ENCODE peak calls at places on chromosomes 16 and 17, in four cellular contexts. M is ascending aorta, F is fibroblast of lung, U is uterus. O is an unnamed sample.

GRCh38 chr17:27793168-27793905 is 7.0 kb downstream of the NOS2 start:
- DNase-seq in M (no peak), F (peak), U (peak), O (peak)

GRCh38 chr17:6823011-6823442 is 8.5 kb downstream of the TEKT1 start:
- DNase-seq in M (no peak), F (peak), U (no peak), O (no peak)

GRCh38 chr16:3264137-3265036 is 8.0 kb upstream of the MEFV start:
- DNase-seq in M (peak), F (peak), U (peak), O (peak)

GRCh38 chr16:4090476-4090875 is 25.8 kb downstream of the ADCY9 start:
- DNase-seq in M (no peak), F (no peak), U (peak), O (no peak)

GRCh38 chr16:78096386-78096785 is 3.1 kb upstream of the WWOX start:
- DNase-seq in M (no peak), F (no peak), U (no peak), O (no peak)

GRCh38 chr17:80585880-80586279 is 41.2 kb downstream of the RPTOR start:
- DNase-seq in M (no peak), F (no peak), U (no peak), O (no peak)

GRCh38 chr17:11144358-11145233 is 96.4 kb upstream of the SHISA6 start:
- DNase-seq in M (no peak), F (no peak), U (no peak), O (peak)

GRCh38 chr16:29192329-29193247 is 207.7 kb downstream of the LAT start:
- DNase-seq in M (no peak), F (no peak), U (peak), O (no peak)

GRCh38 chr17:7177954-7178477 is 1.2 kb downstream of the ASGR1 start:
- DNase-seq in M (no peak), F (peak), U (no peak), O (no peak)

GRCh38 chr16:989354-989814 is 7.8 kb downstream of the SOX8 start:
- DNase-seq in M (no peak), F (no peak), U (no peak), O (no peak)

GRCh38 chr17:63832455-63832854 is 5.0 kb upstream of the FTSJ3 start:
- DNase-seq in M (no peak), F (no peak), U (no peak), O (no peak)

GRCh38 chr16:1265826-1266225 is 10.0 kb downstream of the TPSD1 start:
- DNase-seq in M (no peak), F (no peak), U (no peak), O (no peak)

GRCh38 chr16:49280861-49281331 is 742 bp downstream of the CBLN1 start:
- DNase-seq in M (no peak), F (no peak), U (no peak), O (no peak)

GRCh38 chr17:77541995-77542394 is 401.2 kb downstream of the SEC14L1 start:
- DNase-seq in M (no peak), F (no peak), U (no peak), O (no peak)

GRCh38 chr16:9138731-9139501 is 47.5 kb downstream of the HAPSTR1 start:
- DNase-seq in M (peak), F (peak), U (peak), O (peak)

GRCh38 chr16:49590166-49590871 is 216.7 kb downstream of the C16orf78 start:
- DNase-seq in M (no peak), F (no peak), U (no peak), O (no peak)

GRCh38 chr17:59848778-59849177 is 44.0 kb downstream of the TUBD1 start:
- DNase-seq in M (no peak), F (peak), U (peak), O (peak)

GRCh38 chr16:29663020-29663828 is at the start of gene SPN:
- DNase-seq in M (no peak), F (no peak), U (no peak), O (no peak)

GRCh38 chr16:3076577-3076976 is 11.1 kb downstream of the IL32 start:
- DNase-seq in M (no peak), F (no peak), U (no peak), O (no peak)

DNA sequence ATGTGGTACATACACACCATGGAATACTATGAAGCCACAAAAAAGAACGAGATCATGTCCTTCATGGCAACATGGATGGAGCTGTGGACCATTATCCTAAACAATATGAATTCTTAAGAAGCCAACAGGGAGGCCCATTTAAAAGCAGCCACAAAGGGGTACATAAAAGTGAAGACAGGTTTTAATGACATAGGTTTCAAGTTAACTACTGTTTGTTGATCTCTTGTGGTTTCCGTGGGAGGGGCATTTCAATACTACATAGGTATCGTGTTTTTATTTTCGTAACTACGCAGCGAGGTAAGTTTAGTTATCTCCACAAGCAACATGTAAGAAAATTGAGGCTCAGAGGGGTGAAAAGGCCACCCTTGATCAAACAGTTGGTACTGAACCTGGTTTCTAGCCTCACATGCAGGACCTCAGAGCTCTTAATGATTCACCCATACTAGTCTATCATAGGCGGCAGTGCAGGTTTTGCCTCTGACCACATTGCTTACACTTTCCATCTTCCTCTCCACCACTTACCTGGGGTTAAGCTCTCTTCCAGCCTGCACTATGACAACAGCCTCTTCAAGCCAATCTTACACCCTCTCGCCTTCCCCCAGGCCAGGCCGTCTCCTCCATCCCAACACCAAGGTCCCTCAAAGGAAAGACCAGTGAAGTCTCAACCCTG is 534.1 kb upstream of the HSBP1 start:
- DNase-seq in M (no peak), F (no peak), U (no peak), O (no peak)
- H3K27ac ChIP-seq in M (no peak), F (no peak), U (no peak), O (no peak)

GRCh38 chr16:67833035-67833417 is 9.1 kb upstream of the THAP11 start:
- DNase-seq in M (no peak), F (peak), U (no peak), O (no peak)

GRCh38 chr16:67828651-67829050 is 13.5 kb upstream of the THAP11 start:
- DNase-seq in M (no peak), F (no peak), U (no peak), O (no peak)

GRCh38 chr16:67837811-67838210 is 4.3 kb upstream of the THAP11 start:
- DNase-seq in M (no peak), F (no peak), U (no peak), O (no peak)

GRCh38 chr16:67833418-67834241 is 8.5 kb upstream of the THAP11 start:
- DNase-seq in M (peak), F (peak), U (peak), O (peak)

GRCh38 chr16:67834242-67834614 is 7.9 kb upstream of the THAP11 start:
- DNase-seq in M (no peak), F (no peak), U (no peak), O (no peak)
- H3K27ac ChIP-seq in M (peak), F (no peak), U (peak), O (no peak)

DNA sequence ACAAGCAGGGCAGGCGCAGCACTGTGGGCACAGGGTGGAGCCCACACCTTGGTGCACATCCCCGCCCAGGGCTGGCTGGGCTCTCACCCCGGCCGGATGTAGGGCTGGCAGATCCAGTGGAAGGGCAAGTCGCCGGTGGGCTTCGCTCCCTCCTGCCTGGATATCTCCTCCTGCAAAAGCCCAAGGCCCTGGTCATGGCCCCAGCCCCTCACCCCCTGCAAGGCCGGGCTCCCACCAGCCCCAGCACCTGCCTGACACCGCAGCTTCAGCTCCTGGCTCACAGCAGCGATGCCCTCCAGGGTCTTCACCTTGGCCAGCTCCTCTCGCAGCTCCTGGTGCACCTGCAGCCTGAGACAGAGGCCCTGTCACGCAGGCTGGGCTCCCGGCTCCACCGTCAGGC is 5.0 kb downstream of the DUS1L start:
- DNase-seq in M (no peak), F (no peak), U (no peak), O (no peak)
- H3K27ac ChIP-seq in M (no peak), F (no peak), U (no peak), O (no peak)

GRCh38 chr16:58548378-58548777 is 33.1 kb downstream of the SETD6 start:
- DNase-seq in M (no peak), F (no peak), U (no peak), O (no peak)
- H3K27ac ChIP-seq in M (no peak), F (no peak), U (no peak), O (no peak)

GRCh38 chr16:71287903-71288302 is 1.3 kb downstream of the CMTR2 start:
- DNase-seq in M (no peak), F (no peak), U (no peak), O (no peak)
- H3K27ac ChIP-seq in M (no peak), F (no peak), U (no peak), O (no peak)

DNA sequence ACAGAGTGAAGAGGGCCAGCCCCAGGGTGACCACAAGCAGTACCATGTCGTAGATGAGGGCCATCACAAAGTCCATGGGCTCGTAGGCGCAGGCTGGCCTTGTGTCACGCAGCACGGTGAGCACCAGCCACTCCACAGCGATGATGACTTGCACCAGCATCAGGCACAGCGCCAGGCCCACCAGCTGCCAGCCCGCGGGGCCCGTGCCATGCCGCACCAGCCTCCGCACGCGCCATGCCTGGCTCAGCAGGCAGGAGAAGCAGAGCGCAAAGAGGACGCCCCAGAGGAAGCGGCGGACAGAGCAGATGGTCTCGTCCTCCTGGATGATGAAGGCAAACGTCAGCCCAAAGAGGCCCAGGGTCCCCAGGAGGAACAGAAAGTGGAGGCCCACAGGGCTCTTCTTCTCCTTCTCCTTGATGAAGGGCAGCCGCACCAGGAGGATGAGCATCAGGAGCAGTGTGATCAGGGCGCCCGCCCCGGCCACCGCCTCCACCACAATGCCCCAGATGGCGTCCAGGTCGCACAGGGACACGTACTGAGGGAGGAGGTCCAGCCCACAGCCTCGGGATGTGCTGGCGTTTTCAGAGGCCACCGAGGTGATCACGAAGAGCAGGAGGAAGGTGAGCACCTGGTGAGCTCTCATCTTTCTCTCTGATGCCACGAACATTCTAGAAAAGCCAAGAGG is 12.3 kb downstream of the GPRC5B start:
- DNase-seq in M (no peak), F (no peak), U (no peak), O (no peak)
- H3K27ac ChIP-seq in M (no peak), F (no peak), U (no peak), O (no peak)

GRCh38 chr17:1398028-1398427 is 2.0 kb downstream of the YWHAE start:
- DNase-seq in M (no peak), F (no peak), U (no peak), O (no peak)
- H3K27ac ChIP-seq in M (peak), F (no peak), U (peak), O (peak)

DNA sequence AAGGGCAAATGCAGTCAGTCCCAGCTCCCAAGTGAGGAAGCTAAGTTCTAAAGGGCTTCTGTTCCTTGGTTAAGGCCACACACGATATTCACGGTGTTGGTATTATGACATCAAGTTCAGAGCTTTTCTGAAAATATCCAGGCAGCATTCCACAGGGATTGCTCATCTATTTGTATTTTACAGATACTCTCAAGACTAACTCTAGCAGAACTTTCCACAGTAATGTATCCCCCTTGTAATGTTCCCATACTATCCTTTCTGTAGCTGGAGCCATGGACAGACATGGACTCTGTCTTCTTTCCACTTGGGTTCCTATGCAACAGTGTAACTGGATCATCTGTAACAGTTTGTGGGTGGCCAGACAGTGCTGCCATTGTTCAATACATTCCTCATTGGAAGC is 13.5 kb downstream of the SDR42E1 start:
- DNase-seq in M (no peak), F (peak), U (no peak), O (no peak)
- H3K27ac ChIP-seq in M (no peak), F (peak), U (peak), O (no peak)

DNA sequence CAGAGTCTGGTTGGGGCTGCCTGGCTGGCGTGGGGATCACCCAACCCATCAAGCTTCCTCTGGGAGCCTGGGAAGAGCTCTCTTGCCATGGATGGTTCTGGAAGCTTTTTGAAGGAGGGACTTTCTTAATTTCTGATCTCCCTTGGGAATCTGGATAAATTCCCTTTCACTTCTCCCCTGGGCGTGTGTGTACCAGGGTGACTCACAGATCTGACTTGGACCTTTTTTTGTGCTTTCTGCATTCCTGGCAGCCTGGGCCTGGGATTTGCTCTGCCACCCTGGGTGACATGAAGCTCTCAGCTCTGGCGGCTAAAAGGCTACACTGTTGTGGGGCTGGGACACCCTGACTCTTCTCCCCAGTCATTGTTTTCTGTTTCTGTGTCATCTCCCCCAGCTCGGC is 70.1 kb downstream of the ABCC1 start:
- DNase-seq in M (no peak), F (peak), U (no peak), O (peak)
- H3K27ac ChIP-seq in M (peak), F (peak), U (no peak), O (no peak)